ENCODE peak calls at places on chromosomes 6 and 20, in six cellular contexts. L, B, V, T, R and H are unnamed samples. For H3K27me3, the result is how much of the 10 kb centered on the place peaks cover.

GRCh38 chr20:63968136-63968927 is 1.4 kb downstream of the ZNF512B start:
- DNase-seq in L (no peak), B (no peak), V (peak), T (no peak), R (no peak), H (no peak)

GRCh38 chr6:41750374-41750773 is 3.2 kb upstream of the PGC start:
- DNase-seq in L (no peak), B (no peak), V (no peak), T (no peak), R (no peak), H (no peak)

GRCh38 chr20:38201356-38201755 is 36.3 kb upstream of the TGM2 start:
- DNase-seq in L (peak), B (no peak), V (no peak), T (peak), R (no peak), H (peak)

GRCh38 chr6:166313255-166314070 is 5.3 kb upstream of the PRR18 start:
- DNase-seq in L (no peak), B (no peak), V (no peak), T (peak), R (peak), H (no peak)

GRCh38 chr6:139173172-139173571 is 38.3 kb downstream of the HECA start:
- DNase-seq in L (no peak), B (no peak), V (no peak), T (peak), R (no peak), H (no peak)

GRCh38 chr6:95143408-95144180 is 433.7 kb upstream of the MANEA start:
- DNase-seq in L (no peak), B (no peak), V (no peak), T (peak), R (no peak), H (no peak)

GRCh38 chr6:81451787-81452186 is 300.7 kb downstream of the TENT5A start:
- DNase-seq in L (no peak), B (no peak), V (peak), T (peak), R (peak), H (no peak)

GRCh38 chr20:42173440-42173839 is 555.3 kb upstream of the CHD6 start:
- DNase-seq in L (no peak), B (no peak), V (no peak), T (no peak), R (no peak), H (no peak)

GRCh38 chr6:43860285-43860684 is 90.3 kb downstream of the VEGFA start:
- DNase-seq in L (peak), B (no peak), V (no peak), T (no peak), R (no peak), H (no peak)

GRCh38 chr6:143450453-143451362 is at the start of the genes ADAT2 and PEX3:
- DNase-seq in L (peak), B (peak), V (peak), T (peak), R (peak), H (peak)

GRCh38 chr6:141551318-141551717 is 581.4 kb upstream of the GJE1 start:
- DNase-seq in L (no peak), B (no peak), V (no peak), T (peak), R (no peak), H (no peak)

GRCh38 chr6:86215323-86215722 is 572.6 kb upstream of the SYNCRIP start:
- DNase-seq in L (no peak), B (no peak), V (no peak), T (no peak), R (no peak), H (no peak)

GRCh38 chr20:41058007-41058673 is 29.5 kb downstream of the TOP1 start:
- DNase-seq in L (no peak), B (no peak), V (no peak), T (peak), R (no peak), H (no peak)

DNA sequence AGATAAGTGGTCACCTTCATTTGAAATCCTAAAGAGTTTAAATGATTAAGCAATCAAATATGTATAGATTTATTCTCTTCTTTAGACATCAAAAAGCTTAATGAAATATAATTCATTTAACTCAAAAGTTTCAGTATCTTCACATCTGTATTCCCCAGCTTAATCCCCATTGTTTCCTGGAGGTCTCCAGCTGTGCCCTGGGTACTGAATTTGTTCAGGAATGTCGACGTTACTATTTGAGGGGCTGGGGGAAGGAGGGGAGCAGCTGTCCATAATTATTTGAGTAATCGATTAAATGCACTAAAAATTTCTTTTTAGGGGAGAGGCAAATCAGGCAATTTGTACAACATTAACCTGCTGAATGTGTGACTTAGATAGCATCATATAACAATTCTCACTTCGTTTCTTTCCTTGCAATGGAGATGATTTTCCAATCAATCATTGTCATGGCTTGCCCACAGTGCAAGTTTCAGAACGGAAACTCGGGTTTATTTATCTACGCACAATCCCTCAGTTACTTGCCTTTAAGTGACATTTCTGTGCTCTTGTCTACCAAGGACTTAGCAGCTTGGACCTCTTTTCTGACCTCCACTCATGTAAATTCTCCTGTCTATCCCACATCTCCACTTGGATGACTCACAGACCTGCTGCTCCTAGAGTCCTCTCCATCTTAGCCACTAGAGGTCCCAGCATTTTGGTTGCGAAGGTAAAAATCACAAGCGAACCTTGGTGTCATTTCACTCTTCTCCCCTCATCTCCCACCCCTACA is 3.9 kb downstream of the DOK5 start:
- DNase-seq in L (no peak), B (no peak), V (no peak), T (peak), R (peak), H (no peak)
- H3K27me3 ChIP-seq in L (half or more), B (under half), V (under half), T (under half), R (under half), H (half or more)

GRCh38 chr20:51687630-51688029 is 80.6 kb downstream of the ATP9A start:
- DNase-seq in L (no peak), B (no peak), V (no peak), T (no peak), R (no peak), H (no peak)
- H3K4me3 ChIP-seq in L (no peak), B (no peak), V (no peak), T (no peak), R (no peak), H (no peak)

GRCh38 chr6:159172066-159172465 is 2.9 kb downstream of the FNDC1 start:
- DNase-seq in L (no peak), B (no peak), V (no peak), T (no peak), R (no peak), H (no peak)
- H3K27me3 ChIP-seq in L (half or more), B (under half), V (under half), T (under half), R (half or more), H (half or more)

GRCh38 chr6:11196511-11197174 is 35.8 kb downstream of the NEDD9 start:
- DNase-seq in L (no peak), B (no peak), V (no peak), T (peak), R (peak), H (no peak)
- H3K4me3 ChIP-seq in L (no peak), B (no peak), V (no peak), T (no peak), R (peak), H (no peak)

DNA sequence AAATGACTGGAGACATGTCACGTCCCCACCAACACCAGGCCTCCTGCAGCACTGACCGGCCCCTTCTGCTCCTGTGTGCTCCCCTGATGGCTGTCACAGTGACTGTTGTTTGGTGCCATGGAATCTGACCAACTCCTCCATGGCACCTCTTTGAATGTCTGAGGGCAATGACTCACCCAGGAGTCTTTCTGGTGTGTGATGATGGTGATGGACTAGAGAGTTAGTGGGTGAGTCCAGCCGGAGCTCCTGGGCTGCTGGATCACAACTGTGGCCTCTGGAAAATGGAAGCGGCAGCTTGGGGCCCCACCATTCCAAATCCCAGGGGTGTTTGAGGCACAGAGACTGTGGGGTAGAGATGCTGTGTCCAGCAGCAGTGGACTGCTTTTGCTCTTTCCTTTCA is 133.3 kb downstream of the TFAP2C start:
- DNase-seq in L (no peak), B (no peak), V (no peak), T (no peak), R (no peak), H (no peak)
- H3K27me3 ChIP-seq in L (under half), B (under half), V (under half), T (under half), R (under half), H (under half)

DNA sequence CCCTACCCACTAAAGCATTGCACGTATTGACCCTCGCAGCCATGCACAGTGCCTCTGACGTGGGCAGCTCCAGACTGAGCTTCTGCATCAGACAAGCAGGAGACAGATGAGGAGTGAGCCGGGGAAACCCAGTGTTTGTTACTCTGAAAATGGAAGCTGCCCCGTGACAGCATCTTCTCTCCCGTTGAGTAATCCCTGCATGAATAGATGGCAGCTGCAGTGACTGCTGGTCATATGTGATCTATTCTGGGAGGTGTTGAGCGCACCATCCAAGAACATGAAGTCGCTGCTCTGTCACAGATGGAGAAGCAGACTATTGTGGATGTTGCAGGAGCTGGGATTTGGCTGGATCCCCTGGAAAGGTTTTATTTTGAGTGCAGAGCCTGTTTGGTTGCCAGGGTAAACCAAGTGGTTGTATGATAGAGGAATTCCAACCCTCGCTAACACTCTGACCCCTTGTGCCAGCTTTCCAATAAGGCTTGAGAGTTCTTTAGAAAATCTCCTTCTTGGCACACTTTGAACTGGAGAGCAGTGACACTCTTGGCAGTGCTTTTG is 242.2 kb downstream of the NRN1 start:
- DNase-seq in L (no peak), B (no peak), V (no peak), T (no peak), R (no peak), H (no peak)
- H3K4me3 ChIP-seq in L (no peak), B (no peak), V (no peak), T (no peak), R (no peak), H (no peak)